ENCODE peak calls at places on chromosomes 13 and 19, in seven cellular contexts. One of them, this sample, is unnamed.

GRCh38 chr13:107900775-107901174 is 314.6 kb downstream of the LIG4 start:
- DNase-seq in AG04450: peak
- DNase-seq in heart right ventricle: no peak
- DNase-seq in tibial artery: no peak
- DNase-seq in CD4-positive, alpha-beta T cell: no peak
- DNase-seq in thoracic aorta: no peak
- DNase-seq in spleen: no peak
- DNase-seq in this sample: no peak

GRCh38 chr19:22627526-22627925 is 6.6 kb upstream of the ZNF492 start:
- DNase-seq in CD4-positive, alpha-beta T cell: no peak
- DNase-seq in thoracic aorta: no peak
- DNase-seq in AG04450: no peak
- DNase-seq in spleen: no peak
- DNase-seq in tibial artery: no peak
- DNase-seq in heart right ventricle: no peak
- DNase-seq in this sample: no peak

GRCh38 chr13:105220886-105221285 is 1314.6 kb downstream of the EFNB2 start:
- DNase-seq in AG04450: no peak
- DNase-seq in spleen: no peak
- DNase-seq in tibial artery: no peak
- DNase-seq in heart right ventricle: no peak
- DNase-seq in thoracic aorta: no peak
- DNase-seq in CD4-positive, alpha-beta T cell: no peak
- DNase-seq in this sample: no peak

GRCh38 chr13:45180303-45180702 is 20.5 kb downstream of the KCTD4 start:
- DNase-seq in AG04450: no peak
- DNase-seq in CD4-positive, alpha-beta T cell: no peak
- DNase-seq in thoracic aorta: no peak
- DNase-seq in heart right ventricle: no peak
- DNase-seq in tibial artery: no peak
- DNase-seq in spleen: no peak
- DNase-seq in this sample: no peak

GRCh38 chr19:1717200-1717969 is 35.9 kb upstream of the ONECUT3 start:
- DNase-seq in CD4-positive, alpha-beta T cell: no peak
- DNase-seq in heart right ventricle: no peak
- DNase-seq in tibial artery: no peak
- DNase-seq in thoracic aorta: no peak
- DNase-seq in spleen: no peak
- DNase-seq in AG04450: no peak
- DNase-seq in this sample: no peak

GRCh38 chr19:16260794-16261161 is 63.1 kb downstream of the AP1M1 start:
- DNase-seq in heart right ventricle: no peak
- DNase-seq in AG04450: no peak
- DNase-seq in thoracic aorta: no peak
- DNase-seq in tibial artery: no peak
- DNase-seq in CD4-positive, alpha-beta T cell: no peak
- DNase-seq in spleen: no peak
- DNase-seq in this sample: no peak

GRCh38 chr19:9939301-9939913 is 3.1 kb upstream of the OLFM2 start:
- DNase-seq in thoracic aorta: no peak
- DNase-seq in spleen: no peak
- DNase-seq in CD4-positive, alpha-beta T cell: no peak
- DNase-seq in tibial artery: no peak
- DNase-seq in heart right ventricle: no peak
- DNase-seq in AG04450: no peak
- DNase-seq in this sample: no peak

GRCh38 chr19:53958168-53958571 is 4.6 kb upstream of the CACNG8 start:
- DNase-seq in thoracic aorta: no peak
- DNase-seq in AG04450: no peak
- DNase-seq in tibial artery: no peak
- DNase-seq in CD4-positive, alpha-beta T cell: no peak
- DNase-seq in heart right ventricle: no peak
- DNase-seq in spleen: no peak
- DNase-seq in this sample: no peak

GRCh38 chr19:51103811-51104470 is 4.3 kb downstream of the CTU1 start:
- DNase-seq in CD4-positive, alpha-beta T cell: no peak
- DNase-seq in thoracic aorta: no peak
- DNase-seq in tibial artery: no peak
- DNase-seq in spleen: no peak
- DNase-seq in heart right ventricle: no peak
- DNase-seq in AG04450: no peak
- DNase-seq in this sample: no peak

GRCh38 chr13:84121456-84121855 is 239.2 kb upstream of the SLITRK1 start:
- DNase-seq in thoracic aorta: no peak
- DNase-seq in AG04450: no peak
- DNase-seq in spleen: no peak
- DNase-seq in tibial artery: no peak
- DNase-seq in heart right ventricle: no peak
- DNase-seq in CD4-positive, alpha-beta T cell: no peak
- DNase-seq in this sample: no peak

GRCh38 chr13:45807520-45808099 is 43.9 kb downstream of the SIAH3 start:
- DNase-seq in CD4-positive, alpha-beta T cell: no peak
- DNase-seq in tibial artery: no peak
- DNase-seq in spleen: no peak
- DNase-seq in AG04450: no peak
- DNase-seq in heart right ventricle: peak
- DNase-seq in thoracic aorta: no peak
- DNase-seq in this sample: no peak

GRCh38 chr13:27997904-27998522 is 9.5 kb upstream of the URAD start:
- DNase-seq in AG04450: no peak
- DNase-seq in heart right ventricle: peak
- DNase-seq in tibial artery: peak
- DNase-seq in spleen: no peak
- DNase-seq in thoracic aorta: no peak
- DNase-seq in CD4-positive, alpha-beta T cell: no peak
- DNase-seq in this sample: no peak

GRCh38 chr13:32726374-32727037 is 140.3 kb downstream of the PDS5B start:
- DNase-seq in heart right ventricle: no peak
- DNase-seq in thoracic aorta: no peak
- DNase-seq in AG04450: no peak
- DNase-seq in tibial artery: no peak
- DNase-seq in CD4-positive, alpha-beta T cell: no peak
- DNase-seq in spleen: no peak
- DNase-seq in this sample: no peak

GRCh38 chr13:114072421-114072820 is 60.0 kb downstream of the RASA3 start:
- DNase-seq in CD4-positive, alpha-beta T cell: no peak
- DNase-seq in tibial artery: peak
- DNase-seq in heart right ventricle: no peak
- DNase-seq in AG04450: no peak
- DNase-seq in spleen: no peak
- DNase-seq in thoracic aorta: no peak
- DNase-seq in this sample: no peak

GRCh38 chr13:71587778-71588177 is 279.2 kb downstream of the DACH1 start:
- DNase-seq in CD4-positive, alpha-beta T cell: no peak
- DNase-seq in thoracic aorta: no peak
- DNase-seq in heart right ventricle: no peak
- DNase-seq in AG04450: no peak
- DNase-seq in spleen: no peak
- DNase-seq in tibial artery: no peak
- DNase-seq in this sample: no peak

GRCh38 chr19:10408511-10409291 is 5.4 kb upstream of the CDC37 start:
- DNase-seq in AG04450: no peak
- DNase-seq in spleen: peak
- DNase-seq in heart right ventricle: no peak
- DNase-seq in tibial artery: no peak
- DNase-seq in CD4-positive, alpha-beta T cell: no peak
- DNase-seq in thoracic aorta: no peak
- DNase-seq in this sample: no peak

GRCh38 chr13:44840131-44840530 is 149.1 kb downstream of the NUFIP1 start:
- DNase-seq in heart right ventricle: no peak
- DNase-seq in CD4-positive, alpha-beta T cell: no peak
- DNase-seq in thoracic aorta: no peak
- DNase-seq in AG04450: no peak
- DNase-seq in tibial artery: no peak
- DNase-seq in spleen: no peak
- DNase-seq in this sample: no peak

GRCh38 chr19:47445937-47446402 is 25.7 kb downstream of the SLC8A2 start:
- DNase-seq in thoracic aorta: no peak
- DNase-seq in AG04450: no peak
- DNase-seq in heart right ventricle: no peak
- DNase-seq in tibial artery: no peak
- DNase-seq in CD4-positive, alpha-beta T cell: peak
- DNase-seq in spleen: peak
- DNase-seq in this sample: no peak

GRCh38 chr19:43465468-43466120 is at the start of gene LYPD3:
- DNase-seq in spleen: peak
- DNase-seq in CD4-positive, alpha-beta T cell: no peak
- DNase-seq in heart right ventricle: no peak
- DNase-seq in thoracic aorta: no peak
- DNase-seq in AG04450: no peak
- DNase-seq in tibial artery: no peak
- DNase-seq in this sample: peak

GRCh38 chr19:33606556-33606955 is 15.2 kb upstream of the CHST8 start:
- DNase-seq in thoracic aorta: no peak
- DNase-seq in spleen: no peak
- DNase-seq in heart right ventricle: no peak
- DNase-seq in CD4-positive, alpha-beta T cell: no peak
- DNase-seq in tibial artery: no peak
- DNase-seq in AG04450: no peak
- DNase-seq in this sample: no peak

GRCh38 chr13:26494591-26494990 is 62.9 kb upstream of the WASF3 start:
- DNase-seq in thoracic aorta: no peak
- DNase-seq in AG04450: no peak
- DNase-seq in CD4-positive, alpha-beta T cell: no peak
- DNase-seq in heart right ventricle: no peak
- DNase-seq in spleen: no peak
- DNase-seq in tibial artery: no peak
- DNase-seq in this sample: no peak

GRCh38 chr19:29378126-29378525 is 147.7 kb upstream of the VSTM2B start:
- DNase-seq in CD4-positive, alpha-beta T cell: no peak
- DNase-seq in spleen: no peak
- DNase-seq in thoracic aorta: no peak
- DNase-seq in tibial artery: peak
- DNase-seq in AG04450: no peak
- DNase-seq in heart right ventricle: no peak
- DNase-seq in this sample: no peak

GRCh38 chr13:39881887-39882286 is 226.4 kb downstream of the COG6 start:
- DNase-seq in spleen: no peak
- DNase-seq in AG04450: peak
- DNase-seq in CD4-positive, alpha-beta T cell: no peak
- DNase-seq in thoracic aorta: no peak
- DNase-seq in tibial artery: no peak
- DNase-seq in heart right ventricle: no peak
- DNase-seq in this sample: no peak

GRCh38 chr13:73521291-73521626 is 462.5 kb downstream of the KLF5 start:
- DNase-seq in tibial artery: no peak
- DNase-seq in heart right ventricle: no peak
- DNase-seq in spleen: no peak
- DNase-seq in thoracic aorta: no peak
- DNase-seq in AG04450: no peak
- DNase-seq in CD4-positive, alpha-beta T cell: no peak
- DNase-seq in this sample: no peak

DNA sequence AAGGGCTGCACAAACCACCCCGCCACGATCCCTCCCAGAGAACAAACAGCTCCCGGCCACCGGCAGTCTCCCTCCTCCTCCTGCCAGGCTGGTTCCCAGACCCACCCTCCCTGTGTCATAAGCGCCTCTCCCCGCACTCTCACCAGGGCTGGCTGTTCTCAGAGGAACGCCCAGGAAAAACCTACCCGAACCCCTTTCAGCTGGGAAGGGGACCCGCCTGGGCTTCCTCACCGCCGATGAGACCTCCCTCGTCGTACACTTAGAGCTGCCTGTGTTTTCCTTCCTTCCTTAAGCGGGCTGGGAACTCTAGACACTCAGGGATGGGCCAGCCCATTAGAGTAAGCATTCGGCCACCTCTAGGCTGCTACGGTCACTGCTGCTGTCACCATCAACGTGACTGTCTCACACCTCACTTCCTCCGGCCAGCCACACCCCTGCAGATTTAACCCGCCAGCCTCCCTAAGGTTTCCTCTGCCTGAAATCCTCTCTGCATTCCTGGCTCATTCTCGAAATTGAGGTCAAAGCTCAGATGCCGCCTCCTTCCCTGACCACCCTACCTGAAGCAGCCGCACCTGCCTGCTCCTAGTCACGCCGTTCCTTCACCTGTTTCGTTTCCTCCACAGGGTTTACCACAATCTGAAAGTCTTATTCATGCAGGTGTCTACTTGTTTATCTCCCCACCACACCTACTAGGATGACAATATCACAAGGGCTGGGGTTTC is 6.3 kb upstream of the RDH13 start:
- DNase-seq in thoracic aorta: no peak
- DNase-seq in AG04450: no peak
- DNase-seq in tibial artery: no peak
- DNase-seq in heart right ventricle: peak
- DNase-seq in CD4-positive, alpha-beta T cell: no peak
- DNase-seq in spleen: no peak
- DNase-seq in this sample: peak
- H3K27ac ChIP-seq in thoracic aorta: no peak
- H3K27ac ChIP-seq in AG04450: no peak
- H3K27ac ChIP-seq in tibial artery: peak
- H3K27ac ChIP-seq in heart right ventricle: peak
- H3K27ac ChIP-seq in CD4-positive, alpha-beta T cell: no peak
- H3K27ac ChIP-seq in spleen: no peak
- H3K27ac ChIP-seq in this sample: peak

GRCh38 chr19:6848986-6849385 is 38.4 kb upstream of the ADGRE1 start:
- DNase-seq in heart right ventricle: no peak
- DNase-seq in tibial artery: no peak
- DNase-seq in CD4-positive, alpha-beta T cell: no peak
- DNase-seq in spleen: no peak
- DNase-seq in AG04450: no peak
- DNase-seq in thoracic aorta: no peak
- DNase-seq in this sample: no peak
- H3K27ac ChIP-seq in heart right ventricle: no peak
- H3K27ac ChIP-seq in tibial artery: no peak
- H3K27ac ChIP-seq in CD4-positive, alpha-beta T cell: no peak
- H3K27ac ChIP-seq in spleen: no peak
- H3K27ac ChIP-seq in AG04450: no peak
- H3K27ac ChIP-seq in thoracic aorta: no peak
- H3K27ac ChIP-seq in this sample: no peak

GRCh38 chr13:36369268-36370107 is 23.3 kb upstream of the SPART start:
- DNase-seq in CD4-positive, alpha-beta T cell: no peak
- DNase-seq in tibial artery: no peak
- DNase-seq in thoracic aorta: no peak
- DNase-seq in spleen: no peak
- DNase-seq in AG04450: no peak
- DNase-seq in heart right ventricle: no peak
- DNase-seq in this sample: no peak
- H3K27ac ChIP-seq in CD4-positive, alpha-beta T cell: no peak
- H3K27ac ChIP-seq in tibial artery: no peak
- H3K27ac ChIP-seq in thoracic aorta: no peak
- H3K27ac ChIP-seq in spleen: no peak
- H3K27ac ChIP-seq in AG04450: no peak
- H3K27ac ChIP-seq in heart right ventricle: peak
- H3K27ac ChIP-seq in this sample: no peak

GRCh38 chr13:42379241-42379640 is 107.3 kb downstream of the AKAP11 start:
- DNase-seq in CD4-positive, alpha-beta T cell: no peak
- DNase-seq in AG04450: no peak
- DNase-seq in thoracic aorta: no peak
- DNase-seq in tibial artery: no peak
- DNase-seq in heart right ventricle: no peak
- DNase-seq in spleen: no peak
- DNase-seq in this sample: no peak
- H3K27ac ChIP-seq in CD4-positive, alpha-beta T cell: no peak
- H3K27ac ChIP-seq in AG04450: no peak
- H3K27ac ChIP-seq in thoracic aorta: no peak
- H3K27ac ChIP-seq in tibial artery: no peak
- H3K27ac ChIP-seq in heart right ventricle: no peak
- H3K27ac ChIP-seq in spleen: no peak
- H3K27ac ChIP-seq in this sample: no peak

This sample was measured in epithelial cell of prostate.